ENCODE peak calls at places on chromosomes 2 and 18, in six cellular contexts. A, T, E, K, X and Y are unnamed samples.

GRCh38 chr2:64720543-64721325 is 67.0 kb upstream of the SERTAD2 start:
- DNase-seq in A (no peak), T (no peak), E (no peak), K (no peak), X (no peak), Y (no peak)

GRCh38 chr2:145185696-145186095 is 665.8 kb upstream of the ZEB2 start:
- DNase-seq in A (no peak), T (no peak), E (no peak), K (no peak), X (no peak), Y (no peak)

GRCh38 chr2:181140414-181140813 is 160.0 kb downstream of the UBE2E3 start:
- DNase-seq in A (no peak), T (no peak), E (no peak), K (no peak), X (no peak), Y (no peak)

GRCh38 chr2:30267161-30267568 is 35.8 kb downstream of the LBH start:
- DNase-seq in A (no peak), T (no peak), E (peak), K (no peak), X (no peak), Y (peak)

GRCh38 chr18:61612517-61612916 is 279.3 kb downstream of the CDH20 start:
- DNase-seq in A (no peak), T (no peak), E (no peak), K (no peak), X (no peak), Y (no peak)

GRCh38 chr18:74493689-74494088 is 2.5 kb upstream of the CNDP2 start:
- DNase-seq in A (peak), T (peak), E (peak), K (peak), X (no peak), Y (peak)

GRCh38 chr2:120934221-120934639 is 198.6 kb downstream of the GLI2 start:
- DNase-seq in A (no peak), T (no peak), E (peak), K (no peak), X (no peak), Y (no peak)

GRCh38 chr18:61308795-61309393 is 24.3 kb upstream of the CDH20 start:
- DNase-seq in A (no peak), T (no peak), E (no peak), K (no peak), X (no peak), Y (no peak)

GRCh38 chr2:238257786-238258700 is 18.2 kb upstream of the HES6 start:
- DNase-seq in A (no peak), T (no peak), E (no peak), K (no peak), X (no peak), Y (no peak)

GRCh38 chr2:1791670-1792069 is 47.4 kb upstream of the PXDN start:
- DNase-seq in A (no peak), T (no peak), E (no peak), K (peak), X (no peak), Y (no peak)

GRCh38 chr2:136068828-136069227 is 49.1 kb downstream of the CXCR4 start:
- DNase-seq in A (no peak), T (no peak), E (no peak), K (no peak), X (no peak), Y (no peak)

GRCh38 chr2:102187191-102188150 is 648 bp downstream of the IL1RL2 start:
- DNase-seq in A (peak), T (no peak), E (no peak), K (no peak), X (peak), Y (no peak)

GRCh38 chr2:164661349-164661748 is 40.1 kb upstream of the GRB14 start:
- DNase-seq in A (no peak), T (no peak), E (no peak), K (no peak), X (no peak), Y (no peak)

GRCh38 chr2:202105025-202105424 is 32.0 kb downstream of the KIAA2012 start:
- DNase-seq in A (no peak), T (no peak), E (no peak), K (no peak), X (no peak), Y (no peak)

GRCh38 chr2:33062665-33063249 is 116.0 kb downstream of the LTBP1 start:
- DNase-seq in A (no peak), T (no peak), E (no peak), K (no peak), X (no peak), Y (no peak)

GRCh38 chr2:238169708-238170251 is 11.0 kb downstream of the ERFE start:
- DNase-seq in A (no peak), T (no peak), E (peak), K (peak), X (no peak), Y (no peak)

GRCh38 chr2:29518010-29518409 is 402.8 kb downstream of the CLIP4 start:
- DNase-seq in A (no peak), T (no peak), E (no peak), K (no peak), X (no peak), Y (no peak)